ENCODE peak calls at places on chromosome 6, in eight cellular contexts. M is CD8-positive, alpha-beta memory T cell; U is ELR; W is naive B cell; S is LoVo; B is adrenal gland; O is EL; X is tibial artery. C is an unnamed sample.

GRCh38 chr6:111087871-111088667 is 766 bp downstream of the SLC16A10 start:
- DNase-seq in W (peak; percentile 11), B (peak; percentile 59), O (peak; percentile 11), X (no peak), U (peak; percentile 32), M (peak; percentile 11), S (peak; percentile 27), C (peak; percentile 87)

GRCh38 chr6:153832543-153832942 is 206.5 kb upstream of the OPRM1 start:
- DNase-seq in S (no peak), M (no peak), X (no peak), O (no peak), U (no peak), B (no peak), W (no peak), C (no peak)

GRCh38 chr6:42512498-42513042 is 51.3 kb upstream of the UBR2 start:
- DNase-seq in O (no peak), W (no peak), S (no peak), X (no peak), M (no peak), B (no peak), U (no peak), C (no peak)

GRCh38 chr6:91304506-91304905 is 717.6 kb upstream of the MAP3K7 start:
- DNase-seq in M (no peak), B (no peak), X (no peak), U (no peak), W (no peak), S (no peak), O (no peak), C (no peak)

GRCh38 chr6:161204866-161205557 is 68.8 kb downstream of the AGPAT4 start:
- DNase-seq in U (no peak), O (no peak), S (no peak), X (no peak), B (no peak), W (no peak), M (no peak), C (no peak)

GRCh38 chr6:142474446-142475289 is 172.9 kb downstream of the ADGRG6 start:
- DNase-seq in B (peak; percentile 22), S (peak; percentile 52), W (peak; percentile 17), M (no peak), O (peak; percentile 77), X (no peak), U (peak; percentile 85), C (no peak)

GRCh38 chr6:98574991-98575390 is 259.4 kb upstream of the POU3F2 start:
- DNase-seq in B (peak; percentile 21), X (no peak), O (no peak), M (no peak), W (no peak), U (no peak), S (no peak), C (no peak)

GRCh38 chr6:151482290-151482689 is 11.5 kb upstream of the CCDC170 start:
- DNase-seq in S (no peak), U (peak; percentile 11), B (no peak), W (no peak), O (peak; percentile 21), M (no peak), X (no peak), C (no peak)

GRCh38 chr6:111113731-111114438 is 26.6 kb downstream of the SLC16A10 start:
- DNase-seq in B (peak; percentile 87), U (peak; percentile 41), O (peak; percentile 41), W (no peak), X (no peak), M (no peak), S (no peak), C (peak; percentile 19)

GRCh38 chr6:2970034-2970685 is 1.2 kb downstream of the SERPINB6 start:
- DNase-seq in S (no peak), M (no peak), X (no peak), O (peak; percentile 61), W (no peak), U (peak; percentile 56), B (no peak), C (no peak)

GRCh38 chr6:32947552-32948465 is 5.1 kb downstream of the HLA-DMA start:
- DNase-seq in O (peak; percentile 55), B (no peak), X (no peak), W (peak; percentile 42), U (peak; percentile 68), M (no peak), S (peak; percentile 55), C (peak; percentile 38)

GRCh38 chr6:17816921-17817611 is 110.3 kb upstream of the NUP153 start:
- DNase-seq in M (no peak), W (no peak), S (no peak), U (peak; percentile 55), B (no peak), X (no peak), O (peak; percentile 36), C (no peak)

GRCh38 chr6:153618371-153619328 is 420.4 kb upstream of the OPRM1 start:
- DNase-seq in W (no peak), B (no peak), U (no peak), S (no peak), X (no peak), M (no peak), O (no peak), C (no peak)

GRCh38 chr6:161033667-161034066 is 42.1 kb downstream of the MAP3K4 start:
- DNase-seq in B (no peak), S (no peak), O (no peak), U (no peak), M (no peak), X (no peak), W (no peak), C (no peak)

GRCh38 chr6:12956991-12957320 is 240.4 kb downstream of the PHACTR1 start:
- DNase-seq in U (no peak), X (no peak), W (no peak), S (no peak), B (no peak), M (no peak), O (no peak), C (no peak)

GRCh38 chr6:113488061-113488460 is 369.1 kb upstream of the MARCKS start:
- DNase-seq in X (no peak), O (no peak), M (no peak), S (no peak), B (no peak), W (no peak), U (peak; percentile 25), C (no peak)

GRCh38 chr6:105051941-105052471 is 95.1 kb downstream of the LIN28B start:
- DNase-seq in O (peak; percentile 67), S (no peak), U (peak; percentile 41), X (no peak), M (no peak), W (no peak), B (no peak), C (no peak)

GRCh38 chr6:157396026-157396425 is 15.0 kb downstream of the ZDHHC14 start:
- DNase-seq in M (no peak), B (no peak), X (no peak), O (no peak), U (no peak), S (no peak), W (no peak), C (no peak)

GRCh38 chr6:158284340-158285210 is 27.7 kb upstream of the TULP4 start:
- DNase-seq in S (no peak), B (no peak), X (no peak), M (no peak), O (peak; percentile 72), W (no peak), U (peak; percentile 59), C (no peak)